ENCODE peak calls at places on chromosomes 13 and 19, in seven cellular contexts. B is choroid plexus epithelial cell, Q is endothelial cell, M is glutamatergic neuron, W is tibial nerve, R is colonic mucosa, F is NB4. U is an unnamed sample.

GRCh38 chr19:51664131-51664530 is 17.5 kb upstream of the SIGLEC14 start:
- DNase-seq in F (no peak), R (no peak), Q (no peak), M (no peak), W (no peak), B (no peak), U (no peak)

GRCh38 chr19:35919306-35919705 is 11.2 kb upstream of the TYROBP start:
- DNase-seq in F (no peak), B (no peak), R (no peak), W (no peak), Q (no peak), M (no peak), U (no peak)

GRCh38 chr19:11451942-11452813 is 16.7 kb downstream of the PRKCSH start:
- DNase-seq in Q (no peak), W (no peak), M (peak; percentile 55), B (peak; percentile 25), F (peak; percentile 64), R (no peak), U (no peak)

GRCh38 chr13:99496322-99497142 is 4.7 kb upstream of the TM9SF2 start:
- DNase-seq in W (no peak), B (peak; percentile 49), Q (no peak), R (peak; percentile 73), M (no peak), F (peak; percentile 78), U (peak; percentile 77)

GRCh38 chr19:8641908-8642547 is 11.6 kb downstream of the NFILZ start:
- DNase-seq in F (peak; percentile 83), W (no peak), M (no peak), Q (peak; percentile 12), B (peak; percentile 90), R (no peak), U (no peak)

GRCh38 chr19:801861-802496 is 4.7 kb downstream of the PTBP1 start:
- DNase-seq in M (no peak), Q (no peak), F (no peak), B (peak; percentile 64), R (no peak), W (no peak), U (no peak)

GRCh38 chr19:14505488-14506239 is 9.7 kb upstream of the GIPC1 start:
- DNase-seq in R (peak; percentile 83), F (peak; percentile 58), M (peak; percentile 77), W (no peak), Q (peak; percentile 82), B (peak; percentile 76), U (peak; percentile 63)

GRCh38 chr19:2612619-2613249 is 89.8 kb downstream of the GNG7 start:
- DNase-seq in R (no peak), Q (no peak), M (no peak), B (no peak), W (no peak), F (no peak), U (no peak)

GRCh38 chr19:17406039-17406886 is 833 bp upstream of the BST2 start:
- DNase-seq in B (peak; percentile 45), M (no peak), W (no peak), F (peak; percentile 89), Q (no peak), R (no peak), U (no peak)

GRCh38 chr13:110520431-110521295 is 40.9 kb downstream of the RAB20 start:
- DNase-seq in B (peak; percentile 85), R (peak; percentile 89), Q (no peak), W (peak; percentile 85), F (peak; percentile 89), M (no peak), U (peak; percentile 92)

DNA sequence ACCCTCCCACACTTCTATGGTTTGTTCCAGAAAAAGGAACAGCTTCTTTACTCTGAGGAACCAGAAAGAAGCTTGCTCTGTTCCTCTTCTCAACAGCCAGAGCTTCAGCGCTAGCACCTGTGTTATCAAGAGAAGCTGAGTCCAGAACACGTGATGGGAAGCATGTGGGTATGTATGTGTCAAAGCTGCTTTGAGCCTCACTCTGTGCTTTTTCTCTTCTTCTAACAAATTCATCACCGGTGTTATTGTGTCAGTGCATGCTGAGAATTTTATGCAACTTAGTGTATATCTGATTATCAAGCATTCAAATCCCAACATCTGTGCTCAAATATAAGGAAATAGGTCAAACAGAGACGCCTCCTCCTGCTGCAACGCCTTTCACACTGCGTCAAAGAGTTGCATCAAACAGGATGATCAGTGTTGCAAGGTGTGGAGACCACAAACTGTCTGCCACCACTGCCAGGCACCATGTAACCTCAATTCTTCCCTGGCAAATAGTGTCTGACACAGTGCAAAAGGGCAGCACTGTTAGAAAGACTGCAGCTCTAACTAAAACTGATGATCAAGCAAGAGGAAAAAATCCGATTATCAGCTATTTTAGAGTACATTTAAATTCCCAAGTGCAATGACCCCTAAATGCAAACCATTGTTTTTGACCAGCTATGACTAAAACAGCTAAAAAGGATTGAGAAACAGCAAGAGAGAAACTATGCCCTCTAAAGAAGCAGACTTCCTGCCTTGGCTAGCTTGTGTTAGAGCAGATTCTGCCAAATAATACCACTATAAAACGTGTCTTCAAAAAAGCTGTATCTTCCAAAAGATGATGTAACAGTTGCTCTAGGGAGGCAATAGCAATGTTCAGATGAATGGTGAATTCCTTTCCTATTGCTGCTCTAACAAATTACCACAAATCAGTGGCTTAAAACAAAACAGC is 84.1 kb downstream of the LRRC63 start:
- DNase-seq in W (no peak), Q (no peak), R (no peak), F (peak; percentile 98), M (no peak), B (peak; percentile 95), U (peak; percentile 82)
- TF ChIP-seq CTCF in W (no peak), Q (no peak), R (no peak), F (no peak), M (no peak), B (no peak), U (no peak)

DNA sequence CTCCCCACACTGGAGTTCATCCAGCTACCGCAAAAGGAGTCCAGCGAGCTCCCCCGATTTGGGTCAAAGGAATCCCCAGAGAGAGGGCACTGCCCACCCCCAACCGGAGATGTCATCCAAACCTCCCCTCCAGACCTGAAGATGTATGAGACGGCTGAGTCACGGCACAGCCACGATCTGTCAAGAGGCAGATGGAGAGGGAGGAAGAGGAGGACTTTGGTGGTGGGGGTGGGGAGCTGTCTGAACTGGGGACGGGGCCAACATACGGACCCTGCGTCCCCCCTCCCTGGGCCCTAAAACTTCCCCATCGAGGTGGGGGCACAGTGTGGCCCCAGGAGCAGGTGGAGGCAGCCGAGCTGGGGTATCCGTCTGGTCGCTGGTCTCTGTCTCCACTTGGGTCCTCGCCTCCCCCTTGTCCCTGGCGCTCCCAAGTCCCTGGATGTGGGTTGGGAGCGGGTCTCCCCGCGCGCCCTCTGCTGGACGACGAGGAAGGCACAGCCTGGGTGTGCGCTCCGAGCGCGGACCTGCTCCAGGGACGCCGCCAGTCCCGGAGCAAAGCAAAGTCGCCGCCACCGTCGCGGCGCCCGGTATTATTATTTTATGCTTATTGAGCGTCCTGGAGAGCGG is 3.8 kb downstream of the PDE4A start:
- DNase-seq in M (peak; percentile 95), F (peak; percentile 94), Q (peak; percentile 91), R (peak; percentile 88), W (peak; percentile 60), B (peak; percentile 70), U (peak; percentile 89)
- TF ChIP-seq CTCF in M (peak; percentile 97), F (peak; percentile 98), Q (peak; percentile 93), R (peak; percentile 82), W (peak; percentile 92), B (peak; percentile 86), U (peak; percentile 91)

GRCh38 chr13:113350065-113350937 is 13.6 kb downstream of the GRTP1 start:
- DNase-seq in Q (no peak), M (no peak), W (no peak), B (no peak), R (no peak), F (peak; percentile 47), U (no peak)
- TF ChIP-seq CTCF in Q (no peak), M (no peak), W (no peak), B (peak; percentile 18), R (no peak), F (peak; percentile 27), U (no peak)

DNA sequence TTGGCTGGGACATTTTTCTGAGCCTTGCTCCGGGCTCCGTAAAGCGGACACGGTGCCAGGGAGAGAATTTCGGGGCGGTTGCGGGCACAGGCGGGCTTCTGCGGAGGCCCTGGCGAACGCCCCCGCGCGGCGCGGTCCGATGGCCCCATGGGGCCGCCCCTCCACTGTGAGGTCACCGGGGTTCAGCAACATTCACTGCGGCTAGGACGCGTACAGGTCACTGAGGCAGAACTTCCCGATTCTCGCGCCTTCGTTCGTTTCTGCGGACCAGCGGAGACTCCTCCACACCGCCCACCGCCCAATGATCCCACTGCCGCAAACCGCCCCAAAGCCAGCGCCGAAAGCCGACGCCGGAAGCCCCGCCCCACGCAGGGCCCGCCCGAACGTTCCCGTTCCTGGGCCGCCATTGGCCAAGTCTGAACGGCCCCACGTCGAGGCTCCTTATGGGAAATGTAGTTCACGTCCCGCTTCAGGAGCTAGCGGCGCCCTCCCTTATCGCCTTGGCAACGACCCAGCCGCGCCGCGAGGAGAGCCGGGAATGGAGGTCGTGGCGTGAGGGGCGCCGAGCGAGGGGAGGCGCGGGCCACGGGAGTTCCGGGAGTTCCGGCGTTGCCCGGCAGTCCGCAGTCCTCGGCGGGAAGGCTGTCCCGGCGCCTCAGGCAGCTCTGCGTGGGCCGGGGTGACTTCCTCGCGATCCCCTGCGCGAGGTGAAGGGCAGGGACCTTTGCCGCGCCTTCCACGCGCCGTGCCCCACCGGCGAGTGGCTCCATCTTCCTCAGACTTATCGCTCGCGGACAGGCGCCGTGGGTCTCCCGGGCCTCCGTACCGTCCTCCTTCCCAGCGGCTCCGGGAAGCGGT is at the start of gene ZNF584:
- DNase-seq in M (peak; percentile 98), B (peak; percentile 95), F (peak; percentile 98), W (peak; percentile 88), Q (peak; percentile 94), R (peak; percentile 97), U (peak; percentile 90)
- TF ChIP-seq CTCF in M (no peak), B (no peak), F (no peak), W (no peak), Q (no peak), R (no peak), U (peak; percentile 14)

GRCh38 chr19:22733691-22734090 is 50.3 kb downstream of the ZNF99 start:
- DNase-seq in Q (no peak), M (no peak), R (no peak), W (no peak), F (no peak), B (no peak), U (no peak)
- TF ChIP-seq CTCF in Q (no peak), M (no peak), R (no peak), W (no peak), F (no peak), B (no peak), U (no peak)

GRCh38 chr13:113898391-113898790 is 34.5 kb upstream of the GAS6 start:
- DNase-seq in F (no peak), B (no peak), M (no peak), R (no peak), W (no peak), Q (no peak), U (peak; percentile 13)

GRCh38 chr13:113897161-113897560 is 33.3 kb upstream of the GAS6 start:
- DNase-seq in Q (no peak), B (peak; percentile 80), R (no peak), W (no peak), F (no peak), M (no peak), U (no peak)

GRCh38 chr13:113900646-113901045 is 36.8 kb upstream of the GAS6 start:
- DNase-seq in F (no peak), Q (no peak), W (no peak), R (no peak), B (no peak), M (no peak), U (no peak)

GRCh38 chr13:113895436-113895835 is 31.6 kb upstream of the GAS6 start:
- DNase-seq in B (no peak), M (no peak), Q (no peak), W (no peak), R (no peak), F (no peak), U (no peak)

GRCh38 chr13:113897966-113898365 is 34.1 kb upstream of the GAS6 start:
- DNase-seq in Q (no peak), M (no peak), W (no peak), B (no peak), F (no peak), R (peak; percentile 6), U (no peak)
- TF ChIP-seq CTCF in Q (no peak), M (no peak), W (no peak), B (no peak), F (no peak), R (no peak), U (no peak)

U was measured in CD14-positive monocyte.